ENCODE peak calls at places on chromosomes 7 and 10, in four cellular contexts. One of them, this sample, is unnamed.

GRCh38 chr10:123394382-123394781 is 240.2 kb downstream of the BUB3 start:
- DNase-seq in tibial artery: no peak
- DNase-seq in H54: no peak
- DNase-seq in caudate nucleus: no peak
- DNase-seq in this sample: no peak

GRCh38 chr10:106147050-106147449 is 1017.5 kb downstream of the SORCS1 start:
- DNase-seq in caudate nucleus: no peak
- DNase-seq in tibial artery: no peak
- DNase-seq in H54: no peak
- DNase-seq in this sample: no peak

GRCh38 chr10:102175415-102175814 is 23.2 kb downstream of the NOLC1 start:
- DNase-seq in tibial artery: no peak
- DNase-seq in caudate nucleus: no peak
- DNase-seq in H54: no peak
- DNase-seq in this sample: no peak

GRCh38 chr7:7304705-7305475 is 122.5 kb downstream of the C1GALT1 start:
- DNase-seq in tibial artery: no peak
- DNase-seq in caudate nucleus: no peak
- DNase-seq in H54: no peak
- DNase-seq in this sample: no peak

GRCh38 chr7:76352193-76352592 is 6.6 kb downstream of the YWHAG start:
- DNase-seq in caudate nucleus: peak
- DNase-seq in tibial artery: no peak
- DNase-seq in H54: no peak
- DNase-seq in this sample: no peak

GRCh38 chr10:103265712-103266329 is 11.1 kb upstream of the INA start:
- DNase-seq in caudate nucleus: no peak
- DNase-seq in H54: no peak
- DNase-seq in tibial artery: peak
- DNase-seq in this sample: peak

GRCh38 chr10:70600512-70601395 is 1.8 kb downstream of the PRF1 start:
- DNase-seq in tibial artery: no peak
- DNase-seq in caudate nucleus: no peak
- DNase-seq in H54: no peak
- DNase-seq in this sample: no peak

GRCh38 chr10:102780246-102780645 is 36.5 kb downstream of the WBP1L start:
- DNase-seq in tibial artery: no peak
- DNase-seq in H54: peak
- DNase-seq in caudate nucleus: no peak
- DNase-seq in this sample: no peak

GRCh38 chr7:47371733-47372368 is 210.1 kb downstream of the TNS3 start:
- DNase-seq in caudate nucleus: no peak
- DNase-seq in H54: no peak
- DNase-seq in tibial artery: peak
- DNase-seq in this sample: no peak

GRCh38 chr7:133253522-133253882 is 624 bp downstream of the EXOC4 start:
- DNase-seq in tibial artery: no peak
- DNase-seq in H54: no peak
- DNase-seq in caudate nucleus: peak
- DNase-seq in this sample: no peak

GRCh38 chr7:139777948-139778841 is at the start of gene HIPK2:
- DNase-seq in tibial artery: peak
- DNase-seq in caudate nucleus: peak
- DNase-seq in H54: peak
- DNase-seq in this sample: peak

GRCh38 chr7:90999989-91000979 is 263.9 kb upstream of the FZD1 start:
- DNase-seq in tibial artery: no peak
- DNase-seq in caudate nucleus: no peak
- DNase-seq in H54: no peak
- DNase-seq in this sample: no peak

GRCh38 chr10:86779267-86780017 is 23.0 kb downstream of the BMPR1A start:
- DNase-seq in caudate nucleus: no peak
- DNase-seq in tibial artery: no peak
- DNase-seq in H54: no peak
- DNase-seq in this sample: no peak

GRCh38 chr7:146359181-146359580 is 242.6 kb downstream of the CNTNAP2 start:
- DNase-seq in tibial artery: no peak
- DNase-seq in caudate nucleus: no peak
- DNase-seq in H54: no peak
- DNase-seq in this sample: no peak

GRCh38 chr7:45236666-45237065 is 79.1 kb downstream of the RAMP3 start:
- DNase-seq in tibial artery: no peak
- DNase-seq in H54: no peak
- DNase-seq in caudate nucleus: no peak
- DNase-seq in this sample: no peak

GRCh38 chr10:122847782-122848604 is 2.3 kb upstream of the CUZD1 start:
- DNase-seq in tibial artery: no peak
- DNase-seq in caudate nucleus: no peak
- DNase-seq in H54: no peak
- DNase-seq in this sample: no peak

GRCh38 chr10:46523119-46523880 is 33.2 kb downstream of the GPRIN2 start:
- DNase-seq in caudate nucleus: no peak
- DNase-seq in tibial artery: peak
- DNase-seq in H54: peak
- DNase-seq in this sample: no peak

GRCh38 chr10:69650589-69651261 is 20.7 kb downstream of the FAM241B start:
- DNase-seq in H54: no peak
- DNase-seq in tibial artery: no peak
- DNase-seq in caudate nucleus: no peak
- DNase-seq in this sample: no peak

GRCh38 chr10:42932116-42932515 is 144.8 kb upstream of the RET start:
- DNase-seq in H54: no peak
- DNase-seq in tibial artery: no peak
- DNase-seq in caudate nucleus: no peak
- DNase-seq in this sample: no peak